ENCODE peak calls at places on chromosomes 12 and 14, in ten cellular contexts. One of them, this sample, is unnamed.

GRCh38 chr12:6824962-6825381 is 3.2 kb upstream of the P3H3 start:
- DNase-seq in lung: no peak
- DNase-seq in M059J: peak
- DNase-seq in hippocampal formation: no peak
- DNase-seq in AG09319: no peak
- DNase-seq in naive B cell: no peak
- DNase-seq in H4: no peak
- DNase-seq in NCI-H774: no peak
- DNase-seq in activated CD4-positive, alpha-beta T cell treated with anti-CD3 and anti-CD28 coated beads, Interleukin-2, amount 10 ng/mL, durations not matched to agents 7 days and 5 days: no peak
- DNase-seq in HFFc6: no peak
- DNase-seq in this sample: peak

GRCh38 chr12:108302471-108303311 is 36.4 kb downstream of the CMKLR1 start:
- DNase-seq in lung: peak
- DNase-seq in M059J: peak
- DNase-seq in hippocampal formation: no peak
- DNase-seq in AG09319: peak
- DNase-seq in naive B cell: no peak
- DNase-seq in H4: peak
- DNase-seq in NCI-H774: no peak
- DNase-seq in activated CD4-positive, alpha-beta T cell treated with anti-CD3 and anti-CD28 coated beads, Interleukin-2, amount 10 ng/mL, durations not matched to agents 7 days and 5 days: no peak
- DNase-seq in HFFc6: no peak
- DNase-seq in this sample: peak

GRCh38 chr12:80622271-80622670 is 85.2 kb upstream of the MYF6 start:
- DNase-seq in lung: no peak
- DNase-seq in M059J: peak
- DNase-seq in hippocampal formation: no peak
- DNase-seq in AG09319: no peak
- DNase-seq in naive B cell: no peak
- DNase-seq in H4: peak
- DNase-seq in NCI-H774: no peak
- DNase-seq in activated CD4-positive, alpha-beta T cell treated with anti-CD3 and anti-CD28 coated beads, Interleukin-2, amount 10 ng/mL, durations not matched to agents 7 days and 5 days: no peak
- DNase-seq in HFFc6: peak
- DNase-seq in this sample: no peak

GRCh38 chr14:101225729-101226152 is 322.2 kb upstream of the RTL1 start:
- DNase-seq in lung: no peak
- DNase-seq in M059J: no peak
- DNase-seq in hippocampal formation: no peak
- DNase-seq in AG09319: no peak
- DNase-seq in naive B cell: no peak
- DNase-seq in H4: no peak
- DNase-seq in NCI-H774: no peak
- DNase-seq in activated CD4-positive, alpha-beta T cell treated with anti-CD3 and anti-CD28 coated beads, Interleukin-2, amount 10 ng/mL, durations not matched to agents 7 days and 5 days: no peak
- DNase-seq in HFFc6: no peak
- DNase-seq in this sample: no peak

GRCh38 chr12:76891609-76892008 is 12.8 kb upstream of the CSRP2 start:
- DNase-seq in lung: no peak
- DNase-seq in M059J: no peak
- DNase-seq in hippocampal formation: no peak
- DNase-seq in AG09319: no peak
- DNase-seq in naive B cell: no peak
- DNase-seq in H4: no peak
- DNase-seq in NCI-H774: no peak
- DNase-seq in activated CD4-positive, alpha-beta T cell treated with anti-CD3 and anti-CD28 coated beads, Interleukin-2, amount 10 ng/mL, durations not matched to agents 7 days and 5 days: no peak
- DNase-seq in HFFc6: no peak
- DNase-seq in this sample: no peak

GRCh38 chr12:78759387-78759786 is 105.2 kb upstream of the SYT1 start:
- DNase-seq in lung: no peak
- DNase-seq in M059J: peak
- DNase-seq in hippocampal formation: no peak
- DNase-seq in AG09319: peak
- DNase-seq in naive B cell: no peak
- DNase-seq in H4: peak
- DNase-seq in NCI-H774: no peak
- DNase-seq in activated CD4-positive, alpha-beta T cell treated with anti-CD3 and anti-CD28 coated beads, Interleukin-2, amount 10 ng/mL, durations not matched to agents 7 days and 5 days: no peak
- DNase-seq in HFFc6: peak
- DNase-seq in this sample: peak

GRCh38 chr14:29092121-29092520 is 325.5 kb downstream of the FOXG1 start:
- DNase-seq in lung: no peak
- DNase-seq in M059J: no peak
- DNase-seq in hippocampal formation: peak
- DNase-seq in AG09319: no peak
- DNase-seq in naive B cell: no peak
- DNase-seq in H4: no peak
- DNase-seq in NCI-H774: no peak
- DNase-seq in activated CD4-positive, alpha-beta T cell treated with anti-CD3 and anti-CD28 coated beads, Interleukin-2, amount 10 ng/mL, durations not matched to agents 7 days and 5 days: no peak
- DNase-seq in HFFc6: no peak
- DNase-seq in this sample: no peak

GRCh38 chr14:69711065-69711464 is 55.9 kb upstream of the SRSF5 start:
- DNase-seq in lung: no peak
- DNase-seq in M059J: no peak
- DNase-seq in hippocampal formation: no peak
- DNase-seq in AG09319: no peak
- DNase-seq in naive B cell: no peak
- DNase-seq in H4: no peak
- DNase-seq in NCI-H774: peak
- DNase-seq in activated CD4-positive, alpha-beta T cell treated with anti-CD3 and anti-CD28 coated beads, Interleukin-2, amount 10 ng/mL, durations not matched to agents 7 days and 5 days: no peak
- DNase-seq in HFFc6: no peak
- DNase-seq in this sample: no peak

GRCh38 chr12:65891987-65892481 is 67.8 kb downstream of the HMGA2 start:
- DNase-seq in lung: peak
- DNase-seq in M059J: peak
- DNase-seq in hippocampal formation: peak
- DNase-seq in AG09319: peak
- DNase-seq in naive B cell: no peak
- DNase-seq in H4: peak
- DNase-seq in NCI-H774: no peak
- DNase-seq in activated CD4-positive, alpha-beta T cell treated with anti-CD3 and anti-CD28 coated beads, Interleukin-2, amount 10 ng/mL, durations not matched to agents 7 days and 5 days: no peak
- DNase-seq in HFFc6: peak
- DNase-seq in this sample: peak

GRCh38 chr14:103296007-103296406 is 38.0 kb upstream of the EIF5 start:
- DNase-seq in lung: no peak
- DNase-seq in M059J: peak
- DNase-seq in hippocampal formation: no peak
- DNase-seq in AG09319: no peak
- DNase-seq in naive B cell: no peak
- DNase-seq in H4: peak
- DNase-seq in NCI-H774: no peak
- DNase-seq in activated CD4-positive, alpha-beta T cell treated with anti-CD3 and anti-CD28 coated beads, Interleukin-2, amount 10 ng/mL, durations not matched to agents 7 days and 5 days: no peak
- DNase-seq in HFFc6: peak
- DNase-seq in this sample: peak

GRCh38 chr12:88889326-88890110 is 309.2 kb upstream of the KITLG start:
- DNase-seq in lung: no peak
- DNase-seq in M059J: no peak
- DNase-seq in hippocampal formation: no peak
- DNase-seq in AG09319: peak
- DNase-seq in naive B cell: no peak
- DNase-seq in H4: no peak
- DNase-seq in NCI-H774: no peak
- DNase-seq in activated CD4-positive, alpha-beta T cell treated with anti-CD3 and anti-CD28 coated beads, Interleukin-2, amount 10 ng/mL, durations not matched to agents 7 days and 5 days: no peak
- DNase-seq in HFFc6: no peak
- DNase-seq in this sample: no peak

GRCh38 chr14:45526715-45527549 is 273.9 kb upstream of the MIS18BP1 start:
- DNase-seq in lung: no peak
- DNase-seq in M059J: peak
- DNase-seq in hippocampal formation: no peak
- DNase-seq in AG09319: no peak
- DNase-seq in naive B cell: no peak
- DNase-seq in H4: peak
- DNase-seq in NCI-H774: no peak
- DNase-seq in activated CD4-positive, alpha-beta T cell treated with anti-CD3 and anti-CD28 coated beads, Interleukin-2, amount 10 ng/mL, durations not matched to agents 7 days and 5 days: no peak
- DNase-seq in HFFc6: no peak
- DNase-seq in this sample: no peak

This sample was measured in GM04504.